ENCODE peak calls at places on chromosomes 13 and 19, in ten cellular contexts. Z is right atrium auricular region, U is neural progenitor cell, J is SK-N-SH, G is uterus, S is GM23248, I is pancreas, C is A673, E is Panc1, D is HCT116. B is an unnamed sample.

GRCh38 chr19:50412419-50412818 is 6.3 kb upstream of the SPIB start:
- DNase-seq in Z (no peak), U (no peak), J (no peak), G (no peak), S (no peak), I (no peak), C (no peak), E (no peak), D (no peak), B (no peak)

GRCh38 chr13:46810440-46810839 is 13.5 kb upstream of the ESD start:
- DNase-seq in Z (no peak), U (no peak), J (no peak), G (no peak), S (peak; percentile 43), I (no peak), C (no peak), E (no peak), D (no peak), B (no peak)

GRCh38 chr13:36337938-36338337 is 8.3 kb downstream of the SPART start:
- DNase-seq in Z (no peak), U (no peak), J (no peak), G (no peak), S (no peak), I (no peak), C (no peak), E (no peak), D (no peak), B (no peak)

GRCh38 chr19:5994407-5995165 is 16.6 kb upstream of the RANBP3 start:
- DNase-seq in Z (no peak), U (no peak), J (no peak), G (no peak), S (no peak), I (no peak), C (no peak), E (no peak), D (no peak), B (no peak)

GRCh38 chr13:21164631-21165030 is 11.7 kb downstream of the SKA3 start:
- DNase-seq in Z (no peak), U (no peak), J (no peak), G (no peak), S (peak; percentile 13), I (no peak), C (no peak), E (peak; percentile 55), D (no peak), B (no peak)

GRCh38 chr19:42850981-42851717 is 28.4 kb downstream of the PSG1 start:
- DNase-seq in Z (peak; percentile 80), U (no peak), J (no peak), G (no peak), S (peak; percentile 98), I (no peak), C (peak; percentile 11), E (peak; percentile 78), D (peak; percentile 18), B (peak; percentile 94)

GRCh38 chr13:71621152-71622124 is 245.6 kb downstream of the DACH1 start:
- DNase-seq in Z (no peak), U (no peak), J (peak; percentile 42), G (no peak), S (no peak), I (no peak), C (no peak), E (no peak), D (no peak), B (no peak)

GRCh38 chr19:55670280-55671053 is 4.6 kb upstream of the EPN1 start:
- DNase-seq in Z (peak; percentile 68), U (peak; percentile 27), J (no peak), G (no peak), S (no peak), I (no peak), C (peak; percentile 54), E (no peak), D (no peak), B (peak; percentile 81)

GRCh38 chr19:19387108-19387507 is 18.4 kb upstream of the GATAD2A start:
- DNase-seq in Z (no peak), U (no peak), J (no peak), G (no peak), S (no peak), I (no peak), C (no peak), E (no peak), D (no peak), B (no peak)
- H3K4me1 ChIP-seq in Z (no peaks in the 10 kb centered on the region), U (peaks cover 6% of the 10 kb centered on the region), J (peaks cover 15% of the 10 kb centered on the region), G (no peaks in the 10 kb centered on the region), S (peaks cover 25% of the 10 kb centered on the region), I (peaks cover 18% of the 10 kb centered on the region), C (peaks cover 23% of the 10 kb centered on the region), E (peaks cover 5% of the 10 kb centered on the region), D (peaks cover 19% of the 10 kb centered on the region), B (peaks cover 15% of the 10 kb centered on the region)

GRCh38 chr19:54204767-54205468 is 4.3 kb downstream of the RPS9 start:
- DNase-seq in Z (no peak), U (no peak), J (no peak), G (no peak), S (no peak), I (no peak), C (no peak), E (no peak), D (no peak), B (no peak)

GRCh38 chr19:54201980-54202379 is 1.3 kb downstream of the RPS9 start:
- DNase-seq in Z (no peak), U (no peak), J (no peak), G (no peak), S (no peak), I (no peak), C (no peak), E (no peak), D (no peak), B (no peak)

GRCh38 chr19:54201172-54201701 is 579 bp downstream of the RPS9 start:
- DNase-seq in Z (no peak), U (no peak), J (no peak), G (no peak), S (no peak), I (no peak), C (no peak), E (no peak), D (no peak), B (no peak)

GRCh38 chr19:54206030-54206830 is 5.6 kb downstream of the RPS9 start:
- DNase-seq in Z (no peak), U (no peak), J (no peak), G (no peak), S (no peak), I (no peak), C (no peak), E (no peak), D (no peak), B (no peak)

GRCh38 chr19:54203151-54203611 is 2.5 kb downstream of the RPS9 start:
- DNase-seq in Z (no peak), U (no peak), J (no peak), G (no peak), S (peak; percentile 77), I (peak; percentile 71), C (no peak), E (no peak), D (no peak), B (no peak)
- H3K4me3 ChIP-seq in Z (no peak overlapping the region), U (peak overlapping the region; percentile 67), J (peak overlapping the region; percentile 0), G (no peak overlapping the region), S (peak overlapping the region; percentile 93), I (peak overlapping the region; percentile 56), C (peak overlapping the region; percentile 90), E (peak overlapping the region; percentile 69), D (no peak overlapping the region), B (no peak overlapping the region)

GRCh38 chr19:16593181-16593580 is 21.0 kb upstream of the SLC35E1 start:
- DNase-seq in Z (no peak), U (no peak), J (no peak), G (no peak), S (no peak), I (no peak), C (no peak), E (no peak), D (no peak), B (no peak)

GRCh38 chr19:16591803-16592556 is 19.8 kb upstream of the SLC35E1 start:
- DNase-seq in Z (no peak), U (no peak), J (no peak), G (no peak), S (peak; percentile 37), I (no peak), C (no peak), E (no peak), D (no peak), B (no peak)

GRCh38 chr19:16595097-16595496 is 22.9 kb upstream of the SLC35E1 start:
- DNase-seq in Z (no peak), U (no peak), J (no peak), G (no peak), S (no peak), I (no peak), C (no peak), E (no peak), D (no peak), B (no peak)

GRCh38 chr19:16594681-16595091 is 22.5 kb upstream of the SLC35E1 start:
- DNase-seq in Z (no peak), U (no peak), J (no peak), G (no peak), S (no peak), I (no peak), C (no peak), E (no peak), D (no peak), B (no peak)

DNA sequence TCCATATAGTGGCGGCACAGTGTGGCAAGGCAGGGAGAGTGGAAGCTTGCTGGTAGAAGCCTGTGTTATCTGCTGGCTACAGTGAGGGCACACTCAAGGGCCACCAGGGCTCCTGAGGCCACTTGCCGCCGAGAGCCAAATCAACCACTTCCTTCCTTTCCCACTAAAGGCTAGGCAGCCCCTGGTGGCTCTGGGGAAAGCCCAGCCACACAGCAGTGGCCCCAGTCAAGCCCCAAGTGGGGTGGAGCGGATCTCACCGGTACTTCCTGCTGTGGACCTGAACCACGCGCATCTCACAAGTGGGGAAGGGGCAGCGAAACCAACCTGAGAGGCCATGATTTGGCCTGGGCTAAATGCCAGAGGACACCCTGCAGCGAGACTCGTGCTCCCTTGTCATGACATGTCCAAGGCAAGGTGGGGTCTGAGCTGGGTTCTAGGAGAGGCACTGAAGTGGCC is 21.9 kb upstream of the SLC35E1 start:
- DNase-seq in Z (no peak), U (no peak), J (no peak), G (no peak), S (no peak), I (no peak), C (no peak), E (no peak), D (no peak), B (no peak)
- H3K4me1 ChIP-seq in Z (no peaks in the 10 kb centered on the region), U (no peaks in the 10 kb centered on the region), J (peaks cover 42% of the 10 kb centered on the region), G (peaks cover 9% of the 10 kb centered on the region), S (no peaks in the 10 kb centered on the region), I (peaks cover 6% of the 10 kb centered on the region), C (peaks cover 14% of the 10 kb centered on the region), E (peaks cover 12% of the 10 kb centered on the region), D (peaks cover 6% of the 10 kb centered on the region), B (no peaks in the 10 kb centered on the region)

DNA sequence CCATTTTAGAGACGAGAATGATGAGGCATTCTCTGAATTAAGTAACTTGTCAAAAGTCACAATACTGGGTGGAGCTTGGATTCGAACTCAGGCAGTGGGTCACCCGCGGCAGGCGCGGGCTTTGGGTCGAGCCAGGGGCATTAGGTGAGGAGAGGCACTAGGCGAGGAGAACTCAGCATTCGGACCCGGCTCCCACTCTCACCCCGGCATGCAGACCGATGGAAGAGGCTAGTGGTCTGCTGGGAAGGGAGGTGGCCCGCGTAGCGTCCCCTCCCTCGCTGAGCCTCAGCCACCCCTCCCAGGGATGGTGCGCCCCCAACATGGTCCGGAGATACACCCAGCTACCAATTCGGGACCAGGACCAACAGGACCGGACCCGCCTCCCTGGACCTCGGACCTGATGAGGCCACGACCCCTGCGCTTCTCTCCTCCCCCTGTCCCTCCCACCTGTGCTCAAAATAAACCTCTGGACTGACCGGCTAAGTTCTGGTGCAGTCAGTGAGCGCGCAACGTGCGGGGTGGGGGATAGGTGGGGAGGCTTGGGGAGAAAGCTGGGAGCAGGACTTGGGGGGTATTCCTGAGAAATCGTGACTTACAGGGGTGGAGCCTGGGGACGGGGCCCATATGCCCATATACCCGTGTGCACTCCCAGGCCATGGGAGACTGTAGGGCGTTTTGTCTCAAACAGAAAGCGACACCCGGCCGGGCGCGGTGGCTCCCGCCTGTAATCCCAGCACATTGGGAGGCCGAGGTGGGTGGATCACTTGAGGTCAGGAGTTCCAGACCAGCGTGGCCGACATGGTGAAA is 1.3 kb upstream of the SNAPC2 start:
- DNase-seq in Z (no peak), U (no peak), J (no peak), G (no peak), S (no peak), I (no peak), C (no peak), E (no peak), D (no peak), B (no peak)
- H3K4me3 ChIP-seq in Z (no peak overlapping the region), U (no peak overlapping the region), J (no peak overlapping the region), G (no peak overlapping the region), S (peak overlapping the region; percentile 77), I (peak overlapping the region; percentile 57), C (no peak overlapping the region), E (peak overlapping the region; percentile 61), D (peak overlapping the region; percentile 66), B (no peak overlapping the region)